ENCODE peak calls at places on chromosomes 5 and 9, in four cellular contexts. U is T-cell, Z is EL, F is head of caudate nucleus. C is an unnamed sample.

GRCh38 chr9:37417857-37418618 is 4.5 kb upstream of the GRHPR start:
- DNase-seq in F (no peak), Z (no peak), U (no peak), C (no peak)

GRCh38 chr5:36683821-36684434 is 77.5 kb downstream of the SLC1A3 start:
- DNase-seq in F (peak), Z (peak), U (no peak), C (no peak)

GRCh38 chr9:81517954-81518353 is 171.4 kb downstream of the TLE1 start:
- DNase-seq in F (no peak), U (no peak), Z (no peak), C (no peak)

GRCh38 chr5:132427285-132428146 is 58.0 kb downstream of the SLC22A5 start:
- DNase-seq in F (no peak), U (peak), Z (no peak), C (no peak)

GRCh38 chr5:104344809-104345512 is 782.4 kb upstream of the NUDT12 start:
- DNase-seq in Z (no peak), F (no peak), U (no peak), C (no peak)

GRCh38 chr9:82332018-82332773 is 343.6 kb downstream of the SPATA31D1 start:
- DNase-seq in Z (peak), F (peak), U (no peak), C (no peak)

GRCh38 chr9:114007991-114008666 is 70.0 kb downstream of the AMBP start:
- DNase-seq in F (peak), Z (no peak), U (no peak), C (peak)

GRCh38 chr9:91966503-91966902 is 16.5 kb upstream of the ROR2 start:
- DNase-seq in U (no peak), F (no peak), Z (peak), C (no peak)

GRCh38 chr5:40384782-40385390 is 294.8 kb upstream of the PTGER4 start:
- DNase-seq in U (no peak), Z (no peak), F (no peak), C (no peak)

GRCh38 chr5:118548761-118549160 is 439.6 kb downstream of the DTWD2 start:
- DNase-seq in Z (peak), F (no peak), U (no peak), C (no peak)

GRCh38 chr9:137369911-137370630 is 52.9 kb downstream of the EXD3 start:
- DNase-seq in F (no peak), Z (no peak), U (no peak), C (peak)

GRCh38 chr5:98173334-98173733 is 600.1 kb upstream of the RGMB start:
- DNase-seq in U (no peak), F (no peak), Z (peak), C (no peak)

GRCh38 chr5:116084891-116085715 is at the start of gene COMMD10:
- DNase-seq in F (peak), Z (peak), U (peak), C (peak)

GRCh38 chr5:107542831-107543231 is 127.9 kb downstream of the EFNA5 start:
- DNase-seq in U (no peak), F (no peak), Z (peak), C (no peak)

GRCh38 chr5:8710426-8710930 is 835.4 kb downstream of the SEMA5A start:
- DNase-seq in Z (no peak), F (no peak), U (no peak), C (no peak)

GRCh38 chr9:109010676-109011655 is 2.3 kb downstream of the CTNNAL1 start:
- DNase-seq in Z (peak), U (peak), F (peak), C (no peak)

GRCh38 chr9:136700309-136700708 is 12.1 kb upstream of the DIPK1B start:
- DNase-seq in U (no peak), F (no peak), Z (no peak), C (no peak)

GRCh38 chr9:90061187-90061586 is 456.4 kb downstream of the GADD45G start:
- DNase-seq in F (no peak), U (no peak), Z (no peak), C (no peak)

GRCh38 chr5:72366324-72366976 is 46.3 kb downstream of the PTCD2 start:
- DNase-seq in Z (peak), U (peak), F (peak), C (no peak)

GRCh38 chr5:60943624-60944023 is 1.2 kb downstream of the ERCC8 start:
- DNase-seq in U (no peak), F (no peak), Z (no peak), C (no peak)

GRCh38 chr5:55966284-55966683 is 28.5 kb downstream of the IL6ST start:
- DNase-seq in U (no peak), Z (no peak), F (no peak), C (no peak)

GRCh38 chr5:139698461-139699146 is 50.5 kb downstream of the CXXC5 start:
- DNase-seq in U (no peak), Z (peak), F (peak), C (peak)

GRCh38 chr5:154857091-154857533 is 1.3 kb upstream of the CNOT8 start:
- DNase-seq in F (no peak), Z (no peak), U (peak), C (no peak)

GRCh38 chr5:150497274-150497988 is 10.5 kb upstream of the NDST1 start:
- DNase-seq in F (peak), Z (peak), U (no peak), C (no peak)

GRCh38 chr5:41600738-41601137 is 90.3 kb upstream of the PLCXD3 start:
- DNase-seq in F (no peak), U (no peak), Z (no peak), C (no peak)

GRCh38 chr5:150068472-150068871 is 17.9 kb downstream of the CSF1R start:
- DNase-seq in F (no peak), Z (peak), U (no peak), C (no peak)

GRCh38 chr9:33157960-33158359 is 9.2 kb downstream of the B4GALT1 start:
- DNase-seq in Z (no peak), U (no peak), F (no peak), C (no peak)

GRCh38 chr5:173480896-173481295 is 135.6 kb downstream of the BOD1 start:
- DNase-seq in Z (peak), F (no peak), U (no peak), C (no peak)

GRCh38 chr9:96158147-96158546 is 143.8 kb downstream of the HSD17B3 start:
- DNase-seq in Z (no peak), F (no peak), U (no peak), C (no peak)

GRCh38 chr5:136191304-136192014 is 1.5 kb downstream of the SMIM32 start:
- DNase-seq in U (no peak), F (no peak), Z (peak), C (peak)

GRCh38 chr5:170269579-170269978 is 28.0 kb downstream of the LCP2 start:
- DNase-seq in F (no peak), Z (no peak), U (no peak), C (no peak)

GRCh38 chr5:137734962-137735530 is 843 bp downstream of the KLHL3 start:
- DNase-seq in F (peak), Z (peak), U (no peak), C (no peak)

GRCh38 chr9:104810421-104811339 is 46.8 kb downstream of the NIPSNAP3B start:
- DNase-seq in Z (peak), U (no peak), F (no peak), C (no peak)

GRCh38 chr9:94692601-94693000 is 33.9 kb upstream of the AOPEP start:
- DNase-seq in F (no peak), U (no peak), Z (no peak), C (no peak)

GRCh38 chr5:58974601-58975000 is 391.7 kb downstream of the RAB3C start:
- DNase-seq in U (no peak), F (no peak), Z (no peak), C (no peak)

GRCh38 chr9:108191065-108191464 is 664.7 kb downstream of the ACTL7B start:
- DNase-seq in F (no peak), Z (no peak), U (no peak), C (no peak)

GRCh38 chr5:97097348-97098220 is 44.8 kb downstream of the LIX1 start:
- DNase-seq in U (no peak), F (no peak), Z (no peak), C (no peak)

C was measured in mesenteric fat pad.